ENCODE peak calls at places on chromosomes 13 and 19, in four cellular contexts. One of them, this sample, is unnamed.
A peak's percentile ranks its signal among the peaks of the same experiment; 100 is the strongest.

GRCh38 chr19:32566246-32566830 is 14.7 kb upstream of the PDCD5 start:
- DNase-seq in tibial nerve: no peak
- DNase-seq in bronchial epithelial cell: no peak
- DNase-seq in endodermal cell: no peak
- DNase-seq in this sample: peak; percentile 53

GRCh38 chr19:52961981-52962380 is 700 bp downstream of the ZNF816 start:
- DNase-seq in bronchial epithelial cell: no peak
- DNase-seq in endodermal cell: no peak
- DNase-seq in tibial nerve: no peak
- DNase-seq in this sample: no peak

GRCh38 chr13:106105153-106105552 is 430.3 kb downstream of the EFNB2 start:
- DNase-seq in endodermal cell: no peak
- DNase-seq in bronchial epithelial cell: peak; percentile 91
- DNase-seq in tibial nerve: no peak
- DNase-seq in this sample: no peak

GRCh38 chr19:44603201-44603945 is 10.0 kb upstream of the IGSF23 start:
- DNase-seq in bronchial epithelial cell: peak; percentile 76
- DNase-seq in tibial nerve: no peak
- DNase-seq in endodermal cell: no peak
- DNase-seq in this sample: no peak

GRCh38 chr19:29514525-29515232 is 11.1 kb upstream of the VSTM2B start:
- DNase-seq in tibial nerve: no peak
- DNase-seq in endodermal cell: no peak
- DNase-seq in bronchial epithelial cell: no peak
- DNase-seq in this sample: no peak

GRCh38 chr13:21355304-21355703 is 103.8 kb downstream of the ZDHHC20 start:
- DNase-seq in endodermal cell: peak; percentile 48
- DNase-seq in bronchial epithelial cell: no peak
- DNase-seq in tibial nerve: no peak
- DNase-seq in this sample: no peak

GRCh38 chr13:76852991-76853390 is 33.2 kb downstream of the KCTD12 start:
- DNase-seq in bronchial epithelial cell: peak; percentile 94
- DNase-seq in endodermal cell: no peak
- DNase-seq in tibial nerve: no peak
- DNase-seq in this sample: no peak

GRCh38 chr19:2974342-2974932 is 2.9 kb upstream of the TLE6 start:
- DNase-seq in tibial nerve: peak; percentile 42
- DNase-seq in bronchial epithelial cell: no peak
- DNase-seq in endodermal cell: no peak
- DNase-seq in this sample: peak; percentile 91

GRCh38 chr13:75353786-75354193 is 128.2 kb downstream of the TBC1D4 start:
- DNase-seq in bronchial epithelial cell: no peak
- DNase-seq in tibial nerve: no peak
- DNase-seq in endodermal cell: no peak
- DNase-seq in this sample: no peak

GRCh38 chr19:19460761-19461265 is 54.5 kb downstream of the TSSK6 start:
- DNase-seq in endodermal cell: peak; percentile 71
- DNase-seq in tibial nerve: peak; percentile 33
- DNase-seq in bronchial epithelial cell: no peak
- DNase-seq in this sample: peak; percentile 86

GRCh38 chr13:33842207-33842606 is 24.3 kb downstream of the RFC3 start:
- DNase-seq in bronchial epithelial cell: no peak
- DNase-seq in endodermal cell: no peak
- DNase-seq in tibial nerve: no peak
- DNase-seq in this sample: no peak

GRCh38 chr19:51891193-51891747 is 3.5 kb upstream of the ZNF577 start:
- DNase-seq in endodermal cell: no peak
- DNase-seq in tibial nerve: no peak
- DNase-seq in bronchial epithelial cell: no peak
- DNase-seq in this sample: no peak

GRCh38 chr19:41175825-41176734 is 16.9 kb upstream of the CYP2S1 start:
- DNase-seq in tibial nerve: peak; percentile 24
- DNase-seq in bronchial epithelial cell: peak; percentile 86
- DNase-seq in endodermal cell: peak; percentile 97
- DNase-seq in this sample: no peak

GRCh38 chr13:50993908-50994307 is 84.3 kb downstream of the RNASEH2B start:
- DNase-seq in tibial nerve: no peak
- DNase-seq in endodermal cell: no peak
- DNase-seq in bronchial epithelial cell: no peak
- DNase-seq in this sample: no peak

DNA sequence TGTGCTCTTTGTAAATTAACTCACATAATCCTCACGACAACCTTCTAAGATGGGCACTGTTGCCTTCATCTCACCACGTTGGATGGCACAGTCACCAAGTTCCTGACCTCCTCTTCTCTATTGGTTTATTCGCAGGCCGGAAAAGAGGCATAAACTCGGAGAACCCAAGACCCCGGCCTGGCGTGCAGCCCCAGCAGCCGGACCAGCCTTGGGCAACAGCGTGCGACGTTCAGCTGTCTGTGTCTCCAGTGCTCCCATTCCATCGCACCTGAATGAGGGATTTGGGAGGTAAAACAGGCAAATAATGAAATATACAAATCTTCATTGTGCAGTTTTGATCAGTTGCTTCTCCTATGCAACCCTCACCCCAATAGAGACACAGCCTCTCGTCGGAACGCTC is 34.5 kb upstream of the GAS6 start:
- DNase-seq in endodermal cell: no peak
- DNase-seq in bronchial epithelial cell: no peak
- DNase-seq in tibial nerve: no peak
- DNase-seq in this sample: no peak
- TF ChIP-seq CTCF in endodermal cell: no peak
- TF ChIP-seq CTCF in bronchial epithelial cell: no peak
- TF ChIP-seq CTCF in tibial nerve: no peak
- TF ChIP-seq CTCF in this sample: no peak

GRCh38 chr19:54162241-54162805 is 2.8 kb upstream of the LENG1 start:
- DNase-seq in endodermal cell: peak; percentile 96
- DNase-seq in bronchial epithelial cell: peak; percentile 45
- DNase-seq in tibial nerve: peak; percentile 73
- DNase-seq in this sample: peak; percentile 83

GRCh38 chr19:54165222-54165621 is 5.7 kb upstream of the LENG1 start:
- DNase-seq in tibial nerve: no peak
- DNase-seq in endodermal cell: no peak
- DNase-seq in bronchial epithelial cell: no peak
- DNase-seq in this sample: no peak

GRCh38 chr19:54160948-54161347 is 1.4 kb upstream of the LENG1 start:
- DNase-seq in tibial nerve: no peak
- DNase-seq in endodermal cell: no peak
- DNase-seq in bronchial epithelial cell: no peak
- DNase-seq in this sample: no peak

GRCh38 chr19:54164369-54165068 is 5.0 kb upstream of the LENG1 start:
- DNase-seq in tibial nerve: no peak
- DNase-seq in endodermal cell: peak; percentile 99
- DNase-seq in bronchial epithelial cell: peak; percentile 15
- DNase-seq in this sample: peak; percentile 68

DNA sequence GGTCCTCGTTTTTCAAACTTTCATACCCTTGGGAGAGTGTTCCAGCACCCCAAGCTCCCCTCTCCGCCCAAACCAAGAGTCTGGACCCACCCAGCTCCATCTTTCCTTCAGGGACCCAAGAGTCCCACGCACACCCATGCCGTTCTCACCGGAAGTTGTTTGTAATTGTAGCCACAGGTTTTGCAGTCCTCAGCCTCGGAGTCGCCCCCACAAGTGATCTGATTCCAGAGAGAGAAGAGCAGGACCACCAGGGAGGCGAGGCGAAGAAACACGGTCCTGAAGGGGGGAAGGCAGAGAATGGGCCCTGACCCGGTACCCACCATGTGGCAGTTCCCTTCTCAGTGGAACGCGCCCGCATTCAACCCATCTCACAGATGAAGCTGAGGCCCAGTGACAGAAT is 3.4 kb upstream of the LENG1 start:
- DNase-seq in endodermal cell: no peak
- DNase-seq in bronchial epithelial cell: no peak
- DNase-seq in tibial nerve: no peak
- DNase-seq in this sample: no peak
- H3K4me3 ChIP-seq in endodermal cell: no peak overlapping the region
- H3K4me3 ChIP-seq in bronchial epithelial cell: no peak overlapping the region
- H3K4me3 ChIP-seq in tibial nerve: no peak overlapping the region
- H3K4me3 ChIP-seq in this sample: peak overlapping the region; percentile 18

GRCh38 chr19:55609326-55609725 is 3.9 kb downstream of the ZNF865 start:
- DNase-seq in tibial nerve: no peak
- DNase-seq in bronchial epithelial cell: no peak
- DNase-seq in endodermal cell: no peak
- DNase-seq in this sample: no peak
- H3K36me3 ChIP-seq in tibial nerve: no peaks in the 10 kb centered on the region
- H3K36me3 ChIP-seq in bronchial epithelial cell: peaks cover 10% of the 10 kb centered on the region
- H3K36me3 ChIP-seq in endodermal cell: peaks cover 21% of the 10 kb centered on the region
- H3K36me3 ChIP-seq in this sample: peaks cover 26% of the 10 kb centered on the region

GRCh38 chr13:91042870-91043269 is 304.6 kb upstream of the MIR17HG start:
- DNase-seq in bronchial epithelial cell: no peak
- DNase-seq in tibial nerve: no peak
- DNase-seq in endodermal cell: no peak
- DNase-seq in this sample: no peak

GRCh38 chr13:91045351-91046034 is 302.0 kb upstream of the MIR17HG start:
- DNase-seq in endodermal cell: no peak
- DNase-seq in tibial nerve: no peak
- DNase-seq in bronchial epithelial cell: peak; percentile 28
- DNase-seq in this sample: no peak

GRCh38 chr13:91046715-91047327 is 300.7 kb upstream of the MIR17HG start:
- DNase-seq in tibial nerve: no peak
- DNase-seq in bronchial epithelial cell: no peak
- DNase-seq in endodermal cell: peak; percentile 62
- DNase-seq in this sample: no peak
- TF ChIP-seq CTCF in tibial nerve: no peak
- TF ChIP-seq CTCF in bronchial epithelial cell: no peak
- TF ChIP-seq CTCF in endodermal cell: no peak
- TF ChIP-seq CTCF in this sample: no peak

GRCh38 chr19:35269425-35270117 is 809 bp downstream of the USF2 start:
- DNase-seq in tibial nerve: peak; percentile 77
- DNase-seq in endodermal cell: peak; percentile 97
- DNase-seq in bronchial epithelial cell: peak; percentile 68
- DNase-seq in this sample: peak; percentile 82
- H3K4me3 ChIP-seq in tibial nerve: peak overlapping the region; percentile 78
- H3K4me3 ChIP-seq in endodermal cell: peak overlapping the region; percentile 77
- H3K4me3 ChIP-seq in bronchial epithelial cell: peak overlapping the region; percentile 55
- H3K4me3 ChIP-seq in this sample: peak overlapping the region; percentile 75

GRCh38 chr19:49859838-49860715 is 7.3 kb downstream of the PNKP start:
- DNase-seq in tibial nerve: no peak
- DNase-seq in bronchial epithelial cell: no peak
- DNase-seq in endodermal cell: no peak
- DNase-seq in this sample: no peak

GRCh38 chr19:49862411-49863253 is 4.7 kb downstream of the PNKP start:
- DNase-seq in bronchial epithelial cell: no peak
- DNase-seq in tibial nerve: no peak
- DNase-seq in endodermal cell: peak; percentile 89
- DNase-seq in this sample: no peak

GRCh38 chr19:49860716-49861100 is 6.7 kb downstream of the PNKP start:
- DNase-seq in endodermal cell: no peak
- DNase-seq in tibial nerve: peak; percentile 13
- DNase-seq in bronchial epithelial cell: no peak
- DNase-seq in this sample: no peak

GRCh38 chr19:49861541-49862410 is 5.6 kb downstream of the PNKP start:
- DNase-seq in endodermal cell: no peak
- DNase-seq in bronchial epithelial cell: no peak
- DNase-seq in tibial nerve: no peak
- DNase-seq in this sample: no peak

GRCh38 chr19:49861127-49861526 is 6.2 kb downstream of the PNKP start:
- DNase-seq in tibial nerve: peak; percentile 71
- DNase-seq in endodermal cell: peak; percentile 77
- DNase-seq in bronchial epithelial cell: no peak
- DNase-seq in this sample: no peak
- H3K36me3 ChIP-seq in tibial nerve: no peaks in the 10 kb centered on the region
- H3K36me3 ChIP-seq in endodermal cell: peaks cover 59% of the 10 kb centered on the region
- H3K36me3 ChIP-seq in bronchial epithelial cell: peaks cover 30% of the 10 kb centered on the region
- H3K36me3 ChIP-seq in this sample: peaks cover 79% of the 10 kb centered on the region

GRCh38 chr19:35714601-35715354 is 3.0 kb upstream of the KMT2B start:
- DNase-seq in tibial nerve: no peak
- DNase-seq in bronchial epithelial cell: no peak
- DNase-seq in endodermal cell: peak; percentile 77
- DNase-seq in this sample: no peak
- TF ChIP-seq CTCF in tibial nerve: no peak
- TF ChIP-seq CTCF in bronchial epithelial cell: no peak
- TF ChIP-seq CTCF in endodermal cell: peak; percentile 62
- TF ChIP-seq CTCF in this sample: no peak